ENCODE peak calls at places on chromosomes 5 and 9, in five cellular contexts. One of them, this sample, is unnamed.

GRCh38 chr5:61322738-61323429 is 9.2 kb upstream of the ZSWIM6 start:
- DNase-seq in stimulated activated CD8-positive, alpha-beta memory T cell treated with anti-CD3 and anti-CD28 coated beads, Interleukin-2, amount 100 ng/mL, for 48 hours: no peak
- DNase-seq in colonic mucosa: peak
- DNase-seq in A549: no peak
- DNase-seq in stimulated activated CD4-positive, alpha-beta T cell treated with anti-CD3 and anti-CD28 coated beads, Interleukin-12 subunit alpha, Interleukin-12 subunit beta, amount 100 ng/mL, for 4 hours: no peak
- DNase-seq in this sample: peak

GRCh38 chr5:53318303-53318702 is 162.1 kb upstream of the FST start:
- DNase-seq in stimulated activated CD8-positive, alpha-beta memory T cell treated with anti-CD3 and anti-CD28 coated beads, Interleukin-2, amount 100 ng/mL, for 48 hours: no peak
- DNase-seq in colonic mucosa: no peak
- DNase-seq in A549: peak
- DNase-seq in stimulated activated CD4-positive, alpha-beta T cell treated with anti-CD3 and anti-CD28 coated beads, Interleukin-12 subunit alpha, Interleukin-12 subunit beta, amount 100 ng/mL, for 4 hours: no peak
- DNase-seq in this sample: no peak

GRCh38 chr5:38856660-38857059 is 10.8 kb downstream of the OSMR start:
- DNase-seq in stimulated activated CD8-positive, alpha-beta memory T cell treated with anti-CD3 and anti-CD28 coated beads, Interleukin-2, amount 100 ng/mL, for 48 hours: no peak
- DNase-seq in colonic mucosa: no peak
- DNase-seq in A549: no peak
- DNase-seq in stimulated activated CD4-positive, alpha-beta T cell treated with anti-CD3 and anti-CD28 coated beads, Interleukin-12 subunit alpha, Interleukin-12 subunit beta, amount 100 ng/mL, for 4 hours: no peak
- DNase-seq in this sample: no peak

GRCh38 chr9:36194326-36195000 is 3.7 kb downstream of the CLTA start:
- DNase-seq in stimulated activated CD8-positive, alpha-beta memory T cell treated with anti-CD3 and anti-CD28 coated beads, Interleukin-2, amount 100 ng/mL, for 48 hours: no peak
- DNase-seq in colonic mucosa: no peak
- DNase-seq in A549: no peak
- DNase-seq in stimulated activated CD4-positive, alpha-beta T cell treated with anti-CD3 and anti-CD28 coated beads, Interleukin-12 subunit alpha, Interleukin-12 subunit beta, amount 100 ng/mL, for 4 hours: no peak
- DNase-seq in this sample: no peak

GRCh38 chr9:96171749-96172148 is 130.2 kb downstream of the HSD17B3 start:
- DNase-seq in stimulated activated CD8-positive, alpha-beta memory T cell treated with anti-CD3 and anti-CD28 coated beads, Interleukin-2, amount 100 ng/mL, for 48 hours: no peak
- DNase-seq in colonic mucosa: no peak
- DNase-seq in A549: no peak
- DNase-seq in stimulated activated CD4-positive, alpha-beta T cell treated with anti-CD3 and anti-CD28 coated beads, Interleukin-12 subunit alpha, Interleukin-12 subunit beta, amount 100 ng/mL, for 4 hours: no peak
- DNase-seq in this sample: no peak

GRCh38 chr9:131198316-131198715 is 72.9 kb downstream of the NUP214 start:
- DNase-seq in stimulated activated CD8-positive, alpha-beta memory T cell treated with anti-CD3 and anti-CD28 coated beads, Interleukin-2, amount 100 ng/mL, for 48 hours: no peak
- DNase-seq in colonic mucosa: no peak
- DNase-seq in A549: no peak
- DNase-seq in stimulated activated CD4-positive, alpha-beta T cell treated with anti-CD3 and anti-CD28 coated beads, Interleukin-12 subunit alpha, Interleukin-12 subunit beta, amount 100 ng/mL, for 4 hours: no peak
- DNase-seq in this sample: no peak

GRCh38 chr9:13013976-13014375 is 239.2 kb downstream of the LURAP1L start:
- DNase-seq in stimulated activated CD8-positive, alpha-beta memory T cell treated with anti-CD3 and anti-CD28 coated beads, Interleukin-2, amount 100 ng/mL, for 48 hours: no peak
- DNase-seq in colonic mucosa: no peak
- DNase-seq in A549: no peak
- DNase-seq in stimulated activated CD4-positive, alpha-beta T cell treated with anti-CD3 and anti-CD28 coated beads, Interleukin-12 subunit alpha, Interleukin-12 subunit beta, amount 100 ng/mL, for 4 hours: no peak
- DNase-seq in this sample: no peak

GRCh38 chr9:114112325-114112724 is 13.2 kb upstream of the KIF12 start:
- DNase-seq in stimulated activated CD8-positive, alpha-beta memory T cell treated with anti-CD3 and anti-CD28 coated beads, Interleukin-2, amount 100 ng/mL, for 48 hours: no peak
- DNase-seq in colonic mucosa: no peak
- DNase-seq in A549: no peak
- DNase-seq in stimulated activated CD4-positive, alpha-beta T cell treated with anti-CD3 and anti-CD28 coated beads, Interleukin-12 subunit alpha, Interleukin-12 subunit beta, amount 100 ng/mL, for 4 hours: no peak
- DNase-seq in this sample: no peak